ENCODE peak calls at places on chromosomes 2 and 18, in five cellular contexts. P, R, H, W and O are unnamed samples.

GRCh38 chr2:96207073-96207777 is 1.4 kb downstream of the STARD7 start:
- DNase-seq in P (no peak), R (no peak), H (no peak), W (no peak), O (no peak)

GRCh38 chr18:55199291-55199963 is 240.2 kb upstream of the CCDC68 start:
- DNase-seq in P (no peak), R (no peak), H (no peak), W (no peak), O (no peak)

GRCh38 chr2:866887-867286 is 83.8 kb upstream of the SNTG2 start:
- DNase-seq in P (no peak), R (no peak), H (no peak), W (no peak), O (no peak)

GRCh38 chr2:3001595-3002184 is 375.9 kb downstream of the EIPR1 start:
- DNase-seq in P (no peak), R (no peak), H (no peak), W (no peak), O (peak; percentile 15)

GRCh38 chr2:129585760-129586159 is 393.7 kb upstream of the RAB6C start:
- DNase-seq in P (no peak), R (no peak), H (no peak), W (no peak), O (no peak)

GRCh38 chr2:231111987-231112386 is 12.9 kb downstream of the HTR2B start:
- DNase-seq in P (no peak), R (no peak), H (no peak), W (no peak), O (no peak)

GRCh38 chr18:27685807-27686412 is 491.0 kb downstream of the CDH2 start:
- DNase-seq in P (no peak), R (no peak), H (no peak), W (no peak), O (peak; percentile 10)

GRCh38 chr2:159617651-159618050 is 1.3 kb upstream of the BAZ2B start:
- DNase-seq in P (no peak), R (no peak), H (no peak), W (no peak), O (no peak)

GRCh38 chr2:186459009-186459408 is 27.1 kb upstream of the ZC3H15 start:
- DNase-seq in P (no peak), R (no peak), H (no peak), W (no peak), O (peak; percentile 21)

GRCh38 chr2:28134857-28135256 is 244.3 kb downstream of the BABAM2 start:
- DNase-seq in P (no peak), R (no peak), H (no peak), W (no peak), O (no peak)

GRCh38 chr2:178700922-178701342 is 106.3 kb downstream of the TTN start:
- DNase-seq in P (no peak), R (no peak), H (no peak), W (no peak), O (peak; percentile 1)

GRCh38 chr18:63452273-63452672 is 24.5 kb upstream of the SERPINB5 start:
- DNase-seq in P (peak; percentile 38), R (no peak), H (no peak), W (no peak), O (no peak)

GRCh38 chr2:180728928-180729559 is 251.4 kb upstream of the UBE2E3 start:
- DNase-seq in P (no peak), R (no peak), H (no peak), W (no peak), O (no peak)

GRCh38 chr2:175396696-175397095 is 215.2 kb upstream of the ATP5MC3 start:
- DNase-seq in P (no peak), R (no peak), H (no peak), W (no peak), O (no peak)

GRCh38 chr2:151922845-151923666 is 94.8 kb upstream of the ARL5A start:
- DNase-seq in P (no peak), R (peak; percentile 23), H (no peak), W (no peak), O (no peak)

GRCh38 chr18:48766025-48766424 is 184.7 kb downstream of the SMAD7 start:
- DNase-seq in P (no peak), R (no peak), H (no peak), W (no peak), O (no peak)

GRCh38 chr2:205574041-205574440 is 108.3 kb upstream of the NRP2 start:
- DNase-seq in P (no peak), R (no peak), H (no peak), W (no peak), O (no peak)

GRCh38 chr2:120850551-120850950 is 114.9 kb downstream of the GLI2 start:
- DNase-seq in P (no peak), R (no peak), H (no peak), W (no peak), O (no peak)

GRCh38 chr2:2507471-2507997 is 176.5 kb upstream of the MYT1L start:
- DNase-seq in P (no peak), R (no peak), H (no peak), W (no peak), O (no peak)

GRCh38 chr2:72330673-72331072 is 183.0 kb upstream of the CYP26B1 start:
- DNase-seq in P (no peak), R (no peak), H (no peak), W (no peak), O (no peak)

GRCh38 chr2:23312996-23313606 is 71.9 kb upstream of the KLHL29 start:
- DNase-seq in P (no peak), R (no peak), H (peak; percentile 25), W (no peak), O (no peak)

GRCh38 chr2:83844490-83844889 is 614.6 kb downstream of the SUCLG1 start:
- DNase-seq in P (no peak), R (no peak), H (no peak), W (no peak), O (no peak)

GRCh38 chr2:228689049-228689448 is 507.6 kb upstream of the SPHKAP start:
- DNase-seq in P (peak; percentile 37), R (peak; percentile 18), H (no peak), W (no peak), O (no peak)

GRCh38 chr2:158457826-158458616 is 1.3 kb downstream of the PKP4 start:
- DNase-seq in P (peak; percentile 97), R (peak; percentile 52), H (peak; percentile 93), W (no peak), O (no peak)

GRCh38 chr2:18991177-18992168 is 366.9 kb downstream of the OSR1 start:
- DNase-seq in P (no peak), R (peak; percentile 23), H (peak; percentile 84), W (no peak), O (peak; percentile 59)

GRCh38 chr2:9782197-9782719 is 61.0 kb upstream of the TAF1B start:
- DNase-seq in P (no peak), R (no peak), H (no peak), W (no peak), O (no peak)

GRCh38 chr18:54130631-54131030 is 93.8 kb downstream of the MBD2 start:
- DNase-seq in P (no peak), R (no peak), H (no peak), W (no peak), O (no peak)

GRCh38 chr18:40529478-40529877 is 1425.6 kb upstream of the PIK3C3 start:
- DNase-seq in P (no peak), R (no peak), H (no peak), W (no peak), O (peak; percentile 13)

GRCh38 chr2:141055526-141055925 is 1075.3 kb downstream of the LRP1B start:
- DNase-seq in P (no peak), R (no peak), H (no peak), W (no peak), O (no peak)

GRCh38 chr2:73212098-73212447 is 2.0 kb upstream of the SMYD5 start:
- DNase-seq in P (no peak), R (no peak), H (no peak), W (no peak), O (no peak)

GRCh38 chr2:180596453-180596852 is 384.0 kb upstream of the UBE2E3 start:
- DNase-seq in P (no peak), R (no peak), H (no peak), W (no peak), O (no peak)

GRCh38 chr2:14903709-14904374 is 271.3 kb downstream of the LRATD1 start:
- DNase-seq in P (peak; percentile 69), R (no peak), H (peak; percentile 57), W (no peak), O (no peak)

GRCh38 chr2:61670591-61671503 is 132.7 kb upstream of the XPO1 start:
- DNase-seq in P (no peak), R (peak; percentile 20), H (no peak), W (no peak), O (peak; percentile 59)

GRCh38 chr2:224951723-224952481 is 90.4 kb downstream of the DOCK10 start:
- DNase-seq in P (no peak), R (no peak), H (no peak), W (no peak), O (no peak)

GRCh38 chr2:70541481-70542020 is 12.1 kb downstream of the TGFA start:
- DNase-seq in P (no peak), R (no peak), H (no peak), W (no peak), O (no peak)
- TF ChIP-seq CTCF in P (no peak), R (no peak), H (no peak), W (no peak), O (no peak)

DNA sequence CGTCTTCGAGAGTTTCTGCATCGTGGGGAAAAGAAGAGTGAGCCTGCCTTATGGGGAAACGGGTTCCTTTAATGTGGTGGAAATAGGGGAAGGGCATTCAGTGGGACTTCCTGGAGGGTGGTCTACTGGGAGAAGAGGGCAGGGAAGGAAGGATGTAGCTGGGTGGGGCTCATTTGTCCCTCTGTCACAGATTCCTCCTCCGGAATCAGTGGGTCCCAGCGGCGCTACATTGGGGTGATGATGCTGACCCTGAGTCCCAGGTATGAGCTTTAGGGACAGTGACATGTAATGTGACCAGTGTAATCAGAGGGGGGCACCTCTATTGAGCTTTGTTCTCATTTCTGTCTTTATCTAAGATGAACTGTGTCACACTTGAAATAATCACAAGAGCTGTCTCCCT is 1.9 kb downstream of the HTRA2 start:
- DNase-seq in P (no peak), R (no peak), H (no peak), W (no peak), O (no peak)
- H3K4me3 ChIP-seq in P (no peak overlapping the region), R (no peak overlapping the region), H (no peak overlapping the region), W (no peak overlapping the region), O (no peak overlapping the region)

DNA sequence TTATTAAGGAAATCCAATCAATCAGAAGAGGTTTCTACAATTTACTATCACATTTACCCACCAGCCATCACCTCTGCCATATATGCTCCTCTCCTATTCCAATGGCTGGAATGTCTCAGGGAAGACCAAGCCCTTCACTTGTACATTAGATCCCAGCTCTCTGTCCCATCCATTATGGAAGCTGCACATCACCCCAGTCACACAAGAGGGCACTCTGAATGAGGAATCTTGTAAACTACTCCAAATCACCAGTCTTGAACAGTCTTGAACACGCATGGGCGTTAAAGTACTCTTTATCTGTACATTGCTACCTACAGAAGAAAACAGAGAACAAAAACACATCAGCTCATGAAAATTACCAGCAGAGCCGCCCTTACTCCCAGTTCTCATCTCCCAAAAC is 38.7 kb downstream of the ZC3H8 start:
- DNase-seq in P (peak; percentile 42), R (no peak), H (no peak), W (no peak), O (no peak)
- TF ChIP-seq CTCF in P (peak; percentile 29), R (no peak), H (no peak), W (no peak), O (peak; percentile 34)

DNA sequence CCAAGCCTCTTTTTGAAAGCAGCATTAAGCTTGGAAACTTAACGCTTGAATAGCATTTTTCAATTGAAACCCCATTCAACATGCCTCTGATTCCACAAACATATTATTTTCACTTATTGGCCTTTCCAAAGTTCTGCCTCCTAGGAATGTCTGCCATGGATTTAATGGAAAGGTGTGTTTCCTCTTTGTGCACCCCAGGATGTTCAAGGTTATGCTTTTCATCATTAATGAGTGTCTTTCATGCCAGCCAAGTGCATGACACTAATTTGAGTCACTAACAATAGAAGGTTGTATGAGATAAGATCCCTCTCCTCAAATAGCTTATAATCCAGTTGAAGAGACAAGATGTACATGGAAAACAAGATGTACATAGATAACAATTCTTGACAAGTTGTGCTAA is 84.7 kb downstream of the ALPK2 start:
- DNase-seq in P (no peak), R (no peak), H (no peak), W (no peak), O (no peak)
- H3K4me3 ChIP-seq in P (no peak overlapping the region), R (no peak overlapping the region), H (no peak overlapping the region), W (no peak overlapping the region), O (no peak overlapping the region)